ENCODE peak calls at places on chromosomes 1 and 21, in ten cellular contexts. Y is kidney tubule cell; U is T1000; P is natural killer cell treated with Interleukin-12 subunit alpha and Interleukin-12 subunit beta and Interleukin-15 and Interleukin-18, amount 100 ng/mL, for 72 hours; C is HFFc6; D is left cardiac atrium; J is stimulated activated CD8-positive, alpha-beta memory T cell treated with anti-CD3 and anti-CD28 coated beads, Interleukin-12 subunit alpha, Interleukin-12 subunit beta, amount 100 ng/mL, for 1 hour; O is stimulated activated CD4-positive, alpha-beta T cell treated with anti-CD3 and anti-CD28 coated beads, Interleukin-1b, Interleukin-23, amount 100 ng/mL, for 4 hours; T is cardiac fibroblast; H is adrenal gland. G is an unnamed sample.
A peak's percentile ranks its signal among the peaks of the same experiment; 100 is the strongest.

GRCh38 chr1:1683104-1683905 is 9.3 kb downstream of the SLC35E2B start:
- DNase-seq in J (no peak), T (no peak), H (no peak), U (no peak), P (no peak), O (no peak), D (no peak), C (no peak), Y (no peak), G (no peak)

GRCh38 chr1:242245255-242245654 is 246.4 kb upstream of the MAP1LC3C start:
- DNase-seq in Y (no peak), U (no peak), P (no peak), D (no peak), H (no peak), C (no peak), J (no peak), O (no peak), T (no peak), G (peak; percentile 60)

GRCh38 chr1:164440222-164440621 is 118.8 kb upstream of the PBX1 start:
- DNase-seq in O (no peak), J (no peak), T (peak; percentile 78), P (no peak), D (peak; percentile 17), H (peak; percentile 60), Y (peak; percentile 8), C (peak; percentile 2), U (no peak), G (no peak)

GRCh38 chr1:93715529-93716126 is 34.0 kb upstream of the BCAR3 start:
- DNase-seq in U (no peak), J (no peak), D (peak; percentile 40), C (no peak), O (no peak), H (peak; percentile 73), T (peak; percentile 32), P (no peak), Y (no peak), G (no peak)

GRCh38 chr1:221961532-221962292 is 219.8 kb upstream of the DUSP10 start:
- DNase-seq in D (no peak), P (peak; percentile 79), T (peak; percentile 40), Y (peak; percentile 79), H (peak; percentile 32), U (peak; percentile 39), J (peak; percentile 30), C (peak; percentile 68), O (no peak), G (no peak)

GRCh38 chr1:5977494-5978444 is 14.5 kb downstream of the NPHP4 start:
- DNase-seq in D (no peak), O (no peak), U (no peak), J (no peak), P (no peak), T (no peak), Y (peak; percentile 16), H (no peak), C (no peak), G (no peak)

GRCh38 chr1:226568975-226569741 is 20.6 kb downstream of the STUM start:
- DNase-seq in U (no peak), Y (no peak), T (no peak), C (no peak), H (no peak), O (no peak), J (no peak), D (no peak), P (no peak), G (no peak)

GRCh38 chr1:154788241-154788870 is 81.7 kb downstream of the KCNN3 start:
- DNase-seq in J (no peak), U (no peak), P (no peak), H (no peak), C (no peak), D (no peak), Y (no peak), O (no peak), T (no peak), G (no peak)

GRCh38 chr21:27722095-27722494 is 755.2 kb upstream of the ADAMTS5 start:
- DNase-seq in J (no peak), T (no peak), O (no peak), H (no peak), C (no peak), P (no peak), Y (peak; percentile 75), D (no peak), U (no peak), G (no peak)

G was measured in caudate nucleus.